ENCODE peak calls at places on chromosomes 6 and 20, in six cellular contexts. One of them, this sample, is unnamed.

GRCh38 chr6:68771426-68771825 is 136.3 kb downstream of the ADGRB3 start:
- DNase-seq in breast epithelium: no peak
- DNase-seq in heart right ventricle: no peak
- DNase-seq in fibroblast of lung: no peak
- DNase-seq in fibroblast of pulmonary artery: no peak
- DNase-seq in sigmoid colon: no peak
- DNase-seq in this sample: no peak

GRCh38 chr6:40251609-40252008 is 317.3 kb upstream of the MOCS1 start:
- DNase-seq in fibroblast of lung: no peak
- DNase-seq in sigmoid colon: no peak
- DNase-seq in heart right ventricle: no peak
- DNase-seq in breast epithelium: no peak
- DNase-seq in fibroblast of pulmonary artery: no peak
- DNase-seq in this sample: no peak

GRCh38 chr20:23874747-23875146 is 4.8 kb downstream of the CST5 start:
- DNase-seq in breast epithelium: no peak
- DNase-seq in heart right ventricle: no peak
- DNase-seq in fibroblast of pulmonary artery: no peak
- DNase-seq in sigmoid colon: no peak
- DNase-seq in fibroblast of lung: no peak
- DNase-seq in this sample: peak; percentile 25

GRCh38 chr6:51049983-51050877 is 231.6 kb downstream of the TFAP2B start:
- DNase-seq in sigmoid colon: no peak
- DNase-seq in fibroblast of lung: no peak
- DNase-seq in breast epithelium: no peak
- DNase-seq in fibroblast of pulmonary artery: no peak
- DNase-seq in heart right ventricle: no peak
- DNase-seq in this sample: peak; percentile 3

GRCh38 chr20:11921326-11921725 is 3.6 kb downstream of the BTBD3 start:
- DNase-seq in breast epithelium: no peak
- DNase-seq in heart right ventricle: no peak
- DNase-seq in sigmoid colon: no peak
- DNase-seq in fibroblast of pulmonary artery: no peak
- DNase-seq in fibroblast of lung: no peak
- DNase-seq in this sample: no peak

GRCh38 chr6:112331306-112331705 is 15.8 kb upstream of the RFPL4B start:
- DNase-seq in sigmoid colon: no peak
- DNase-seq in breast epithelium: no peak
- DNase-seq in fibroblast of lung: peak; percentile 44
- DNase-seq in heart right ventricle: no peak
- DNase-seq in fibroblast of pulmonary artery: no peak
- DNase-seq in this sample: peak; percentile 86

GRCh38 chr6:157236040-157236725 is 87.1 kb downstream of the TMEM242 start:
- DNase-seq in heart right ventricle: no peak
- DNase-seq in fibroblast of lung: no peak
- DNase-seq in fibroblast of pulmonary artery: no peak
- DNase-seq in sigmoid colon: peak; percentile 66
- DNase-seq in breast epithelium: no peak
- DNase-seq in this sample: no peak

GRCh38 chr6:168648240-168648639 is 207.3 kb downstream of the SMOC2 start:
- DNase-seq in fibroblast of lung: no peak
- DNase-seq in heart right ventricle: peak; percentile 12
- DNase-seq in sigmoid colon: peak; percentile 61
- DNase-seq in fibroblast of pulmonary artery: no peak
- DNase-seq in breast epithelium: peak; percentile 38
- DNase-seq in this sample: no peak

DNA sequence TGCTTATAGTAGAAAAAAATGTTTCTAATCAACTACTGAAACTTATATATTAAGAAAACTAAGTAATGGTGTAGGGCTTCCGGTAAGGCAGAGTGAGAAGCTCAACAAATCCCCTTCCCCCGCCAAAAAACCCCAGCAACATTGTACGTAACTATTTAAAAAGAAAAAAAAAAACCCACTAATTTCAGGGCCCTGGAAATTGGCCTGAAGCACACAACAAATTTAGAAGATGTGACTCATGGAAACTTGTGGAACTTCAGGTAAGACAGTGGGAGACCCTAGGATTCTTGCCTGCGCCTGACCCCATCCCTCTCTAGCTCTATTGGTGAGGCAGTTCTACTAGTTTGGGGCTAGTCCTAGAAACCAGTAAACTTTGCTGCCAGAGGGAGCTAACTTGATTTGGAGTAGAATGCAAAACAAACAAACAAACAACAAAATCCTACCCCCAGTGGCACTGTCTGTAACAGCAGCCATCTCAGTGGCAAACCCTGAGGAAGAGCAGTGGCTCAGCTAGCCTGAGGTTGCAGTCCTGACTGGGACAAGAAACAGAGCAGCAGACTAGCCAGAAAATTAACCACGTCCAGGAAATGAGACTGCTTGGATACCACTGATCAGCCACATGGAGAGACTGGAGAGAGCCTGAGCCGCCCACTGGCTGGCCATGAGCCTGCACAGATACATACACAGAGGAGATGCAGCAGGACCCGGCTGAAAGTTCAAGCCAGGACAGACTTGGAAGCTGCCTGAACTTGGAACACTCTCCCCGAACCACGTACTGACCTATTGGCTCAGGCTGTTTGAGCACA is 135.1 kb downstream of the TBXT start:
- DNase-seq in breast epithelium: no peak
- DNase-seq in fibroblast of pulmonary artery: peak; percentile 91
- DNase-seq in sigmoid colon: peak; percentile 85
- DNase-seq in heart right ventricle: peak; percentile 76
- DNase-seq in fibroblast of lung: peak; percentile 84
- DNase-seq in this sample: peak; percentile 96
- TF ChIP-seq CTCF in breast epithelium: peak; percentile 29
- TF ChIP-seq CTCF in fibroblast of pulmonary artery: peak; percentile 47
- TF ChIP-seq CTCF in sigmoid colon: peak; percentile 41
- TF ChIP-seq CTCF in heart right ventricle: no peak
- TF ChIP-seq CTCF in fibroblast of lung: peak; percentile 23
- TF ChIP-seq CTCF in this sample: peak; percentile 32

GRCh38 chr6:71724456-71725180 is 161.7 kb upstream of the RIMS1 start:
- DNase-seq in sigmoid colon: no peak
- DNase-seq in heart right ventricle: no peak
- DNase-seq in fibroblast of lung: peak; percentile 28
- DNase-seq in fibroblast of pulmonary artery: no peak
- DNase-seq in breast epithelium: no peak
- DNase-seq in this sample: no peak

GRCh38 chr6:71721642-71722041 is 164.7 kb upstream of the RIMS1 start:
- DNase-seq in breast epithelium: no peak
- DNase-seq in heart right ventricle: peak; percentile 22
- DNase-seq in fibroblast of lung: peak; percentile 57
- DNase-seq in fibroblast of pulmonary artery: peak; percentile 30
- DNase-seq in sigmoid colon: no peak
- DNase-seq in this sample: peak; percentile 46

GRCh38 chr6:71726121-71726520 is 160.2 kb upstream of the RIMS1 start:
- DNase-seq in breast epithelium: no peak
- DNase-seq in fibroblast of pulmonary artery: no peak
- DNase-seq in heart right ventricle: no peak
- DNase-seq in fibroblast of lung: no peak
- DNase-seq in sigmoid colon: no peak
- DNase-seq in this sample: no peak

DNA sequence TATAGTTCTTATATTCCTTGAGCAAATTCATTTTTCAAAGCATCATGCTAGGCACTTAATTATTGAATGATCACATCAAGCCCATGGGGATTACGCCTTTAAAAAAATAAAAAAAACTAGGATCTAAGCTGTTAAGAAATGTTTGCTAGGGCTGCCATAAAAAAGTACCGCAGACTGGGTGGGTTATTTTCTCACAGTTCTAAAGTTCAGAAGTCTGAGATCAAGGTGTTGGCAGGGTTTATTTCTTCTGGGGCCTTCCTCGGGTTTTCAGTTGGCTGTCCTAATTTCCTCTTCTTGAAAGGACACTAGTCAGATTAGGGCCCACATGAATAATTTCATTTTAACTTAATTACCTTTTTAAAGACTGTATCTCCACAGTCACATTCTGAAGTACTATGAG is 165.6 kb upstream of the RIMS1 start:
- DNase-seq in fibroblast of pulmonary artery: no peak
- DNase-seq in breast epithelium: no peak
- DNase-seq in heart right ventricle: no peak
- DNase-seq in sigmoid colon: no peak
- DNase-seq in fibroblast of lung: no peak
- DNase-seq in this sample: no peak
- H3K4me3 ChIP-seq in fibroblast of pulmonary artery: no peak overlapping the region
- H3K4me3 ChIP-seq in breast epithelium: no peak overlapping the region
- H3K4me3 ChIP-seq in heart right ventricle: no peak overlapping the region
- H3K4me3 ChIP-seq in sigmoid colon: no peak overlapping the region
- H3K4me3 ChIP-seq in fibroblast of lung: no peak overlapping the region
- H3K4me3 ChIP-seq in this sample: no peak overlapping the region

GRCh38 chr20:10478205-10478604 is 43.1 kb downstream of the SLX4IP start:
- DNase-seq in sigmoid colon: no peak
- DNase-seq in fibroblast of lung: no peak
- DNase-seq in breast epithelium: no peak
- DNase-seq in fibroblast of pulmonary artery: no peak
- DNase-seq in heart right ventricle: no peak
- DNase-seq in this sample: no peak

GRCh38 chr20:10474606-10475184 is 39.6 kb downstream of the SLX4IP start:
- DNase-seq in fibroblast of pulmonary artery: no peak
- DNase-seq in fibroblast of lung: no peak
- DNase-seq in breast epithelium: no peak
- DNase-seq in heart right ventricle: peak; percentile 29
- DNase-seq in sigmoid colon: peak; percentile 71
- DNase-seq in this sample: peak; percentile 44

GRCh38 chr20:10478930-10479329 is 43.8 kb downstream of the SLX4IP start:
- DNase-seq in heart right ventricle: no peak
- DNase-seq in sigmoid colon: no peak
- DNase-seq in fibroblast of pulmonary artery: no peak
- DNase-seq in fibroblast of lung: no peak
- DNase-seq in breast epithelium: no peak
- DNase-seq in this sample: no peak

GRCh38 chr20:10476319-10476724 is 41.2 kb downstream of the SLX4IP start:
- DNase-seq in fibroblast of lung: peak; percentile 29
- DNase-seq in fibroblast of pulmonary artery: peak; percentile 28
- DNase-seq in heart right ventricle: no peak
- DNase-seq in sigmoid colon: no peak
- DNase-seq in breast epithelium: no peak
- DNase-seq in this sample: peak; percentile 16

GRCh38 chr20:10475225-10475624 is 40.1 kb downstream of the SLX4IP start:
- DNase-seq in heart right ventricle: no peak
- DNase-seq in fibroblast of lung: no peak
- DNase-seq in fibroblast of pulmonary artery: no peak
- DNase-seq in sigmoid colon: no peak
- DNase-seq in breast epithelium: no peak
- DNase-seq in this sample: peak; percentile 9
- TF ChIP-seq CTCF in heart right ventricle: no peak
- TF ChIP-seq CTCF in fibroblast of lung: no peak
- TF ChIP-seq CTCF in fibroblast of pulmonary artery: no peak
- TF ChIP-seq CTCF in sigmoid colon: no peak
- TF ChIP-seq CTCF in breast epithelium: no peak
- TF ChIP-seq CTCF in this sample: no peak

GRCh38 chr6:17066610-17067009 is 35.2 kb upstream of the STMND1 start:
- DNase-seq in fibroblast of lung: no peak
- DNase-seq in breast epithelium: no peak
- DNase-seq in heart right ventricle: no peak
- DNase-seq in sigmoid colon: no peak
- DNase-seq in fibroblast of pulmonary artery: no peak
- DNase-seq in this sample: peak; percentile 25
- H3K4me3 ChIP-seq in fibroblast of lung: no peak overlapping the region
- H3K4me3 ChIP-seq in breast epithelium: no peak overlapping the region
- H3K4me3 ChIP-seq in heart right ventricle: no peak overlapping the region
- H3K4me3 ChIP-seq in sigmoid colon: no peak overlapping the region
- H3K4me3 ChIP-seq in fibroblast of pulmonary artery: no peak overlapping the region
- H3K4me3 ChIP-seq in this sample: no peak overlapping the region

DNA sequence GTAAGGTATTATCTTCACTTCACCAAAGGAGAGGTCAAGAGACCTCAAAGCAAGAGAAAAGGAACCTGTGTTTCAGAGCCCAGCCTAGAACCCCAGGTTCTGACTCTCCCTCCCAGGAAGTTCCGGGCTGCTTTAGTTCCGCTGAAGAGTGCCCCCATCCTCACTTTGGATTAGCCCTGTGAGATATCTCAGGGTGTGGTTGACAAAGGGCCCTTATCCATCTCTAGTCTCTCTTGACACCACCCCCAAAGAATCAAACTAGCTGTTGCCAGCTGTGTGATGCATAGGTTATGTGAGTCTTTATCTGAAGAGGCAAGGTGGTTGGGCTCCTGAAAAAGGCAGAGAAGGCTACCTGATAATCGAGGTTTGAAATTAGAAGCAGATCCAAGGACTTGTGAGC is 20.6 kb downstream of the BRPF3 start:
- DNase-seq in fibroblast of pulmonary artery: no peak
- DNase-seq in heart right ventricle: no peak
- DNase-seq in fibroblast of lung: no peak
- DNase-seq in sigmoid colon: no peak
- DNase-seq in breast epithelium: no peak
- DNase-seq in this sample: no peak
- TF ChIP-seq CTCF in fibroblast of pulmonary artery: no peak
- TF ChIP-seq CTCF in heart right ventricle: no peak
- TF ChIP-seq CTCF in fibroblast of lung: no peak
- TF ChIP-seq CTCF in sigmoid colon: no peak
- TF ChIP-seq CTCF in breast epithelium: no peak
- TF ChIP-seq CTCF in this sample: no peak

DNA sequence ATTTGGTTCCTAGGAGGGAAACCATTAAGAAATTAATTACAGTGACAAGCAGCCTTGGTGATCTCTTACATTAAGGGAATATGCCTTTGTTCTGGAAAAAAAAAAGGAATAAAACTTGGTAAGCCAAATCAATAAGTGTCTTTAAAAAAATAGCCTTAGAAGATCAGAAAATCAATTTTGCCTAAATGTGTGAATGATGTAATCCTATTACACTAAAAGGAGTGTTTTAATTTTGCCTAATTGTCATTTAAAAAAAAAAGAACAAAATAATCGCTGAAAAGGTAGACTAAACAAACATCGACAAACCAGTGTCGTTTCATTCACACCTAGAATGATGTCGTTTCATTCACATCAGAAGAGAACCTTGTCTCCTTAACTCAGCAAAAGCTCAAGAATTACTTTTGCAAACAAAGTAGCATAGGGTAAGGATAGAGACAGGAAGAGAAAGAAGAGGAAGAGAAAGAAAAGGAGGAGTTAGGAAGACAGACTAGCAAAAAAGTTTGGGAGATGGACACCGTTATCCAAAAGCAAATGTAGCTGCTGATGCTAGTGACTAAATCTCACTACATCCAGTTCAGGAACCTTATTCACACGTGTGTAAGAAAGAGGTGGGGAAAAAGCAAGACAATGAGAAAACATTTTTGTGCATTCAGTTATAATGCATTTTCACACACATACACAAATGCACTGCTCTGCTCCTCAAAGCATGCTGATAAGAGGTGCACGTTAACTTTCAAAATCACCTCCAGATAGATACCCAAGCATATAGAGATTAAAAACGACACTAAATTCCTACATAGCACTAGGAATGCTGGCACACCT is 60.6 kb downstream of the HIVEP2 start:
- DNase-seq in breast epithelium: no peak
- DNase-seq in fibroblast of pulmonary artery: peak; percentile 17
- DNase-seq in sigmoid colon: no peak
- DNase-seq in fibroblast of lung: no peak
- DNase-seq in heart right ventricle: no peak
- DNase-seq in this sample: no peak
- H3K4me3 ChIP-seq in breast epithelium: peak overlapping the region; percentile 24
- H3K4me3 ChIP-seq in fibroblast of pulmonary artery: peak overlapping the region; percentile 42
- H3K4me3 ChIP-seq in sigmoid colon: peak overlapping the region; percentile 43
- H3K4me3 ChIP-seq in fibroblast of lung: peak overlapping the region; percentile 61
- H3K4me3 ChIP-seq in heart right ventricle: peak overlapping the region; percentile 54
- H3K4me3 ChIP-seq in this sample: no peak overlapping the region